ENCODE peak calls at places on chromosome 15, in five cellular contexts. E is left ventricle myocardium inferior, B is T-helper 2 cell, I is progenitor cell of endocrine pancreas, X is LoVo. J is an unnamed sample.

GRCh38 chr15:52765779-52766178 is 24.4 kb downstream of the ONECUT1 start:
- DNase-seq in E (no peak), B (no peak), I (no peak), X (no peak), J (no peak)

GRCh38 chr15:59501531-59502113 is 63.6 kb downstream of the FAM81A start:
- DNase-seq in B (no peak), X (peak), I (peak), E (no peak), J (peak)

GRCh38 chr15:64525828-64526530 is 65.6 kb downstream of the ZNF609 start:
- DNase-seq in I (no peak), B (no peak), X (no peak), E (no peak), J (no peak)

GRCh38 chr15:55526559-55527036 is 18.6 kb upstream of the DNAAF4 start:
- DNase-seq in X (peak), B (peak), I (no peak), E (no peak), J (peak)

GRCh38 chr15:82805994-82806406 is at the start of gene FSD2:
- DNase-seq in E (peak), B (no peak), X (no peak), I (no peak), J (peak)

GRCh38 chr15:67745059-67745993 is 80.0 kb upstream of the SKOR1 start:
- DNase-seq in E (no peak), X (no peak), I (no peak), B (no peak), J (no peak)

GRCh38 chr15:27492021-27492621 is 521.1 kb downstream of the GABRG3 start:
- DNase-seq in X (no peak), E (no peak), B (no peak), I (no peak), J (peak)

GRCh38 chr15:65655026-65655425 is 33.3 kb downstream of the SLC24A1 start:
- DNase-seq in I (no peak), B (no peak), X (peak), E (no peak), J (peak)

GRCh38 chr15:92449476-92449875 is 55.8 kb downstream of the ST8SIA2 start:
- DNase-seq in X (no peak), I (no peak), B (no peak), E (no peak), J (no peak)

GRCh38 chr15:70584838-70585706 is 178.3 kb downstream of the UACA start:
- DNase-seq in E (no peak), I (peak), X (peak), B (peak), J (no peak)

GRCh38 chr15:46768287-46768686 is 949.0 kb upstream of the SEMA6D start:
- DNase-seq in B (no peak), X (no peak), E (no peak), I (no peak), J (no peak)

GRCh38 chr15:67025719-67026118 is 39.7 kb upstream of the SMAD3 start:
- DNase-seq in E (no peak), X (peak), I (no peak), B (no peak), J (peak)

GRCh38 chr15:64443747-64444621 is 16.4 kb upstream of the ZNF609 start:
- DNase-seq in X (peak), I (no peak), B (peak), E (no peak), J (peak)

GRCh38 chr15:101446527-101447167 is 42.9 kb downstream of the PCSK6 start:
- DNase-seq in I (no peak), X (no peak), E (no peak), B (no peak), J (no peak)

GRCh38 chr15:64344651-64345262 is 11.2 kb downstream of the CSNK1G1 start:
- DNase-seq in B (no peak), E (no peak), I (no peak), X (no peak), J (no peak)

GRCh38 chr15:39573844-39574243 is 7.0 kb upstream of the THBS1 start:
- DNase-seq in X (no peak), E (no peak), B (no peak), I (no peak), J (no peak)

GRCh38 chr15:60573936-60574335 is 95.0 kb upstream of the ICE2 start:
- DNase-seq in X (no peak), E (no peak), I (no peak), B (peak), J (no peak)